ENCODE peak calls at places on chromosomes 3 and 15, in ten cellular contexts. Q is endodermal cell; U is small intestine; S is CD8-positive, alpha-beta T cell; B is OCI-LY7; R is heart left ventricle; J is fibroblast of lung; N is pancreas; L is heart right ventricle; V is breast epithelium. F is an unnamed sample.
A peak's percentile ranks its signal among the peaks of the same experiment; 100 is the strongest.

GRCh38 chr3:196177967-196178366 is 33.2 kb downstream of the ZDHHC19 start:
- DNase-seq in Q (no peak), U (peak; percentile 95), S (no peak), B (no peak), R (no peak), J (no peak), N (no peak), L (no peak), V (no peak), F (peak; percentile 6)

GRCh38 chr15:38854506-38854905 is 289.9 kb upstream of the RASGRP1 start:
- DNase-seq in Q (no peak), U (no peak), S (no peak), B (no peak), R (no peak), J (no peak), N (no peak), L (no peak), V (peak; percentile 37), F (no peak)

GRCh38 chr15:79091204-79091867 is 756 bp upstream of the RASGRF1 start:
- DNase-seq in Q (peak; percentile 62), U (no peak), S (no peak), B (no peak), R (no peak), J (peak; percentile 21), N (no peak), L (no peak), V (no peak), F (no peak)

GRCh38 chr15:48472756-48473155 is 141.5 kb downstream of the DUT start:
- DNase-seq in Q (no peak), U (no peak), S (no peak), B (no peak), R (no peak), J (peak; percentile 51), N (no peak), L (no peak), V (no peak), F (no peak)

GRCh38 chr3:51340311-51340829 is 44.7 kb upstream of the MANF start:
- DNase-seq in Q (peak; percentile 55), U (no peak), S (no peak), B (no peak), R (no peak), J (peak; percentile 94), N (no peak), L (no peak), V (peak; percentile 54), F (peak; percentile 23)

GRCh38 chr3:11532865-11533490 is 110.7 kb downstream of the VGLL4 start:
- DNase-seq in Q (no peak), U (no peak), S (no peak), B (no peak), R (no peak), J (peak; percentile 82), N (no peak), L (no peak), V (no peak), F (no peak)

GRCh38 chr3:150105886-150106612 is 135.4 kb upstream of the PFN2 start:
- DNase-seq in Q (no peak), U (no peak), S (no peak), B (no peak), R (no peak), J (no peak), N (no peak), L (no peak), V (no peak), F (no peak)

GRCh38 chr3:24365168-24365567 is 129.5 kb downstream of the THRB start:
- DNase-seq in Q (no peak), U (peak; percentile 87), S (no peak), B (no peak), R (peak; percentile 49), J (peak; percentile 85), N (peak; percentile 79), L (no peak), V (peak; percentile 51), F (peak; percentile 61)

GRCh38 chr3:134326760-134327593 is 47.3 kb downstream of the AMOTL2 start:
- DNase-seq in Q (peak; percentile 92), U (no peak), S (no peak), B (no peak), R (peak; percentile 45), J (peak; percentile 99), N (no peak), L (no peak), V (peak; percentile 78), F (peak; percentile 73)

GRCh38 chr3:13045245-13045903 is 27.9 kb downstream of the IQSEC1 start:
- DNase-seq in Q (no peak), U (no peak), S (no peak), B (peak; percentile 73), R (no peak), J (no peak), N (no peak), L (no peak), V (no peak), F (no peak)

GRCh38 chr3:13047296-13048165 is 25.7 kb downstream of the IQSEC1 start:
- DNase-seq in Q (no peak), U (no peak), S (no peak), B (peak; percentile 61), R (no peak), J (no peak), N (no peak), L (no peak), V (no peak), F (no peak)

GRCh38 chr3:13046569-13047279 is 26.5 kb downstream of the IQSEC1 start:
- DNase-seq in Q (no peak), U (no peak), S (no peak), B (peak; percentile 31), R (no peak), J (no peak), N (no peak), L (no peak), V (no peak), F (no peak)

GRCh38 chr3:13044496-13045244 is 28.6 kb downstream of the IQSEC1 start:
- DNase-seq in Q (no peak), U (no peak), S (no peak), B (no peak), R (no peak), J (no peak), N (no peak), L (no peak), V (no peak), F (no peak)

DNA sequence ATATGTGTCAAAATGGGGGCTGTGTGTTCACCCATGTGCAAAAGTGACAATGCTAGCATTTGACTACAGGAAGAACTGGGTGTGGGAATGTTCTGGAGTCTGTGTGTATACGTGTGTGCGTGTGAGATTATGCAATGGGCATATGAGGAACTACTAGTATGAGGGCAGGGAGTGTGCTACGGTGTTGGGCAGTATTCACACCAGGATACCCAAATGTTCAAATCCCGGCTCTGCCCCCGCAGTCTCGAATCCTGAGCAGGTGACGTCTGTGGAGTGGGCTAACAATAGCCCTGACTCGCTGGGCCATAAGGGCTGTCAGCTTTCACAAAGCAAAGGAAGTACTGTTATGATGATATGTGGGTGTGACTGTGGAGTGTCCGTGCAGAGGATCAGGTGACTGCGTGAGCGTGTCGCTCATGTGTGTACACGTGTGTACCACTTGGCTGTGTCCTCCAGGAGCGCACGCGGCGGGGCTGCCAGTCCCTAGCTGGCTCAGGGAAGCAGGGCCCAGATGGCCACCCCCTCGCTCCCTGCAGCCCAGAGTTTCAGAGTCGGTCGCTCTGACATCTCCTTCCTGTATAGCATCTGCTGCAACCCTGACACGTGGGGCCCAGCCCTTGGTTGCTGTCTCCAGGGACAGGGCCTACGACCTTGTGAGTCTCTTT is 27.2 kb downstream of the IQSEC1 start:
- DNase-seq in Q (no peak), U (no peak), S (no peak), B (peak; percentile 91), R (peak; percentile 42), J (no peak), N (no peak), L (no peak), V (no peak), F (no peak)
- H3K4me1 ChIP-seq in Q (peaks cover 12% of the 10 kb centered on the region), U (no peaks in the 10 kb centered on the region), S (no peaks in the 10 kb centered on the region), B (peaks cover 79% of the 10 kb centered on the region), R (peaks cover 5% of the 10 kb centered on the region), J (no peaks in the 10 kb centered on the region), N (no peaks in the 10 kb centered on the region), L (peaks cover 16% of the 10 kb centered on the region), V (peaks cover under 1% of the 10 kb centered on the region), F (no peaks in the 10 kb centered on the region)

GRCh38 chr3:152325136-152325535 is 56.4 kb downstream of the MBNL1 start:
- DNase-seq in Q (no peak), U (no peak), S (no peak), B (no peak), R (no peak), J (no peak), N (no peak), L (no peak), V (no peak), F (no peak)
- H3K4me1 ChIP-seq in Q (no peaks in the 10 kb centered on the region), U (peaks cover 9% of the 10 kb centered on the region), S (peaks cover 64% of the 10 kb centered on the region), B (peaks cover 16% of the 10 kb centered on the region), R (peaks cover 79% of the 10 kb centered on the region), J (peaks cover 10% of the 10 kb centered on the region), N (peaks cover 59% of the 10 kb centered on the region), L (peaks cover 91% of the 10 kb centered on the region), V (peaks cover 6% of the 10 kb centered on the region), F (peaks cover 76% of the 10 kb centered on the region)

DNA sequence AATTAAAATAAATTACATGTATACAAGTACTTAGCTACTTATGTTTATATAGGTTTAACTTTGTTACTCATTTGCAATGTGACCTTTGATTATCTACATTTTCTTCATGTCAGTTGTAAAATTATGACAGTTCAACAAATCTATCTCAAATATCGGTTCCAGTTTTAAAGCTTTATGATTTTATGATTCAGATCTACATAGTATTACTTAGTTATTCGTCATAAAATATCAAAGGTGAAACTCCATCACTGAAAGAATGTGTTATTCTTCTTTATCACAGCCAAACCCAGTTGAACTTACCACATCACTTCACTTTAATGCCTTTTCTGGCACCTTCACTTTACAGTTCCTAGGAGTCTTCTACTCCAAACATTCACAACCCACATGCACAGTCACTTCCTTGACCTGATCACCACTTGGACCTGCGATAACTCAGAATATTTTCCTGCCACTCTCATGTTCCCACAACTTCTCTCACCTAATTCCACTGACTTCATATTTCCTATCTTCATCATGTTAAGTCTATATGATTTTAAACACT is 47.2 kb downstream of the SLITRK3 start:
- DNase-seq in Q (no peak), U (peak; percentile 97), S (no peak), B (no peak), R (no peak), J (no peak), N (no peak), L (no peak), V (no peak), F (no peak)
- H3K4me1 ChIP-seq in Q (no peaks in the 10 kb centered on the region), U (no peaks in the 10 kb centered on the region), S (no peaks in the 10 kb centered on the region), B (no peaks in the 10 kb centered on the region), R (no peaks in the 10 kb centered on the region), J (no peaks in the 10 kb centered on the region), N (no peaks in the 10 kb centered on the region), L (no peaks in the 10 kb centered on the region), V (no peaks in the 10 kb centered on the region), F (no peaks in the 10 kb centered on the region)

GRCh38 chr3:13234664-13235063 is 161.4 kb upstream of the IQSEC1 start:
- DNase-seq in Q (no peak), U (no peak), S (no peak), B (no peak), R (no peak), J (no peak), N (no peak), L (no peak), V (no peak), F (no peak)
- H3K4me1 ChIP-seq in Q (no peaks in the 10 kb centered on the region), U (no peaks in the 10 kb centered on the region), S (peaks cover 28% of the 10 kb centered on the region), B (peaks cover 49% of the 10 kb centered on the region), R (peaks cover 14% of the 10 kb centered on the region), J (no peaks in the 10 kb centered on the region), N (no peaks in the 10 kb centered on the region), L (peaks cover 18% of the 10 kb centered on the region), V (no peaks in the 10 kb centered on the region), F (no peaks in the 10 kb centered on the region)

F was measured in psoas muscle.